ENCODE peak calls at places on chromosomes 16 and 17, in eight cellular contexts. V, S, N, T, A, Y, U and K are unnamed samples.

GRCh38 chr16:86324320-86324719 is 186.0 kb upstream of the FOXF1 start:
- DNase-seq in S (no peak), U (no peak), T (no peak), Y (no peak), V (no peak), A (no peak), N (no peak), K (no peak)

GRCh38 chr16:85678821-85679220 is 9.9 kb downstream of the GINS2 start:
- DNase-seq in U (no peak), S (no peak), N (no peak), A (no peak), T (no peak), V (no peak), Y (no peak), K (no peak)

GRCh38 chr17:31469959-31470358 is 78.5 kb downstream of the RAB11FIP4 start:
- DNase-seq in A (no peak), V (no peak), N (no peak), S (no peak), Y (no peak), U (no peak), T (no peak), K (no peak)

GRCh38 chr17:40564195-40564882 is 933 bp downstream of the CCR7 start:
- DNase-seq in N (no peak), U (no peak), Y (no peak), T (no peak), S (no peak), A (no peak), V (no peak), K (no peak)

GRCh38 chr16:14562691-14563491 is 67.2 kb downstream of the PARN start:
- DNase-seq in T (peak), U (no peak), N (peak), V (peak), Y (no peak), S (peak), A (no peak), K (peak)

GRCh38 chr16:54493076-54493475 is 206.5 kb upstream of the IRX3 start:
- DNase-seq in Y (no peak), A (no peak), V (no peak), N (peak), S (peak), T (peak), U (no peak), K (no peak)

GRCh38 chr16:71474864-71475263 is 12.8 kb upstream of the ZNF23 start:
- DNase-seq in N (peak), A (no peak), T (peak), V (no peak), U (peak), Y (no peak), S (peak), K (peak)

GRCh38 chr16:12590963-12591362 is 212.7 kb downstream of the CPPED1 start:
- DNase-seq in V (no peak), T (no peak), S (no peak), N (no peak), A (no peak), U (no peak), Y (no peak), K (no peak)

DNA sequence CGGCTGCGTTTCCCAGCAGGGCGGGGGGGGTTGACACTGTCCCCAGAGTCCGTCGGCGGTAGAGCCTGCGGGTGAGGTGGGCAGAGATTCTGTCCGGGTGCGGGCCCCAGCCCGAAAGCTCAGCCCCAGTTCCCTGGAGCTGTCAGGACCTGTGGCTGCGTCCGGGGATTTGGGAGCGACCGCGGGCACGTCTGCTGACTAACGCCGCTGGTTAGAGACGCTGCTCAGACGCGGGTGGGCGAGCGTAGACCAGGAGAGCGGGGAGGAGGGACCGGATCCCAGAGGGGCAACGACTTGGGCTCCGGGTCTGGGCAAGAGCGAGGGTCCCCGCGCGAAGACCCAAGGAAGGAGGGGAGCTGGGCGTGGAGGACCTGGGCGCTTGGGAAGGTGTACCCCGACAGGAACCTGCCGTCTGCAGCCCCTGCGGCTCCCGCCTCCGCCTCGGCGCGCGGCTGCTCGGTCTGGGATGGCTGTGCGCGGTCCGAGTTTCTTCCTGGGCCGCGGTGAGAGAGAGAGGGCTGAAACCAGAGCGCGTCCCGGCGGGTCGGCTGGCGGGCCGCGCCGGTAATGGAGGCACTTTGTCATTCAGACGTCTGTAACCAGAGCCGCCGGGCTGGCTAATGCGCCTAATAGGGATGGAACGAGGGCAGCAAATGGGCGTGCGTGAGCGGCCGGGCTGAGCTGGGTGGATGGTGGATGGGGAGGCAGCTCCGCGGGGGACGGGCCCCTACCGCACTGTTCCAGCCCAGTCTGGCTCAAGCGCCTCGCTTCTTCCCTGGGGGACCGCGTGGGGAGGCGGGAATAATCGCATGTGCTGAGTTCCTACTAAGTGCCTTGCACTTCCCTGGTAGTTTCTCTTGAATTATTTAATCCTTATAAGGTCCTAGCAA is 2.3 kb downstream of the NGFR start:
- DNase-seq in S (no peak), Y (no peak), T (peak), N (peak), V (peak), A (peak), U (no peak), K (peak)
- H3K4me3 ChIP-seq in S (no peak), Y (peak), T (no peak), N (peak), V (peak), A (peak), U (peak), K (peak)

GRCh38 chr17:55746466-55746865 is 4.4 kb upstream of the PCTP start:
- DNase-seq in Y (no peak), T (no peak), N (no peak), V (no peak), S (no peak), U (no peak), A (no peak), K (no peak)

GRCh38 chr17:55749985-55750384 is 866 bp upstream of the PCTP start:
- DNase-seq in S (no peak), N (no peak), Y (no peak), U (no peak), A (no peak), V (no peak), T (no peak), K (no peak)

GRCh38 chr17:55747209-55747608 is 3.6 kb upstream of the PCTP start:
- DNase-seq in U (no peak), V (no peak), A (no peak), N (no peak), T (no peak), Y (no peak), S (no peak), K (no peak)

GRCh38 chr17:55751720-55752250 is 934 bp downstream of the PCTP start:
- DNase-seq in S (no peak), V (no peak), N (no peak), U (no peak), Y (no peak), T (no peak), A (no peak), K (peak)

GRCh38 chr17:55750750-55751641 is at the start of gene PCTP:
- DNase-seq in U (peak), A (peak), N (peak), S (peak), Y (peak), T (peak), V (peak), K (peak)
- TF ChIP-seq CTCF in U (peak), A (peak), N (peak), S (peak), Y (peak), T (peak), V (peak), K (peak)

GRCh38 chr17:68953340-68953997 is 1.7 kb downstream of the ABCA8 start:
- DNase-seq in S (peak), Y (no peak), N (no peak), U (no peak), T (no peak), V (no peak), A (no peak), K (no peak)
- H3K4me3 ChIP-seq in S (peak), Y (peak), N (no peak), U (peak), T (no peak), V (no peak), A (peak), K (no peak)

GRCh38 chr16:68367034-68367433 is 56.2 kb downstream of the PRMT7 start:
- DNase-seq in U (no peak), V (no peak), Y (no peak), T (peak), A (no peak), N (peak), S (peak), K (peak)
- TF ChIP-seq CTCF in U (no peak), V (peak), Y (peak), T (peak), A (peak), N (peak), S (peak), K (peak)

GRCh38 chr16:72848759-72849664 is 198.9 kb downstream of the ZFHX3 start:
- DNase-seq in A (peak), V (peak), S (peak), Y (no peak), T (peak), U (peak), N (peak), K (peak)
- H3K4me3 ChIP-seq in A (peak), V (no peak), S (no peak), Y (peak), T (no peak), U (no peak), N (no peak), K (no peak)

DNA sequence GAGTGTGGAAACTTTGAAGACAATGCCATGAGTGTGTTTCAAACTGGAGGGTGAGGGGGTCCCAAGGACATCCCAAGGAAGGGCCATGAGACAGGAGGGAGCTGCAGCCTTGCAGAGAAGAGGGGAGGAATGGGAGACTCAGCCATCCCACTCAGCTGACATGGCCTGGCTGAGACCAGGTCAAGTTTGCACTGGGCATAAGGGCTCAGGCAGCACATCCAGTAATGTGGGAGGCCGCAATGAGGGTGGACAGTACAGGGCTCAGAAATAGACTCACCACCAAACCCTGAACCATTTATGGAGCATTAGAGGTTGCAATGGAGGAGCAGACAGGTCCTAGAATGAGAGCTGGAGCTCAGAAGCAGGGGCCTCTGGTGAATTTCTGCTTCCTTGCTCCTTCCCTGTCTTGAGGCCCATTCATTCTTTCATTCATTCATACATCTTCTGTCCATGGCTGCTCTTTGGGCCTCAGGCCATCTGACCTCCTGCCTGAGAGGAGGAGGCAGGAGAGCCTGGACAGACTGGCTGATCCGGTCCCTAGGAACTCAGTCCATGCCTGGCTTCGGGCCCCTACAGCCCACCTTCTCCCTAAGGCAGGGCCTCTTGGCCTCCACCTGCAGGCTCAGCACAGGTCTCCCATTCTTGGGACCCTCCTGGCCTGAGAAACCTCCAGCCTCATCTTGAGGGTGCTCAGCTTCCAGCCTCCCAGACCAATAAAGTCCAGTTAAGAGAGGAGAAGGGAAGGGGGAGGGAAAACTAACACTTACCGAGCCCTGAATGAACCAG is 70.5 kb upstream of the CDH5 start:
- DNase-seq in A (no peak), V (no peak), T (no peak), U (no peak), S (no peak), N (no peak), Y (no peak), K (no peak)
- TF ChIP-seq CTCF in A (no peak), V (no peak), T (no peak), U (no peak), S (no peak), N (no peak), Y (no peak), K (no peak)

GRCh38 chr16:27851586-27851985 is 211.9 kb downstream of the GSG1L start:
- DNase-seq in A (no peak), N (no peak), S (no peak), V (no peak), U (no peak), T (no peak), Y (no peak), K (no peak)

GRCh38 chr16:27852116-27852515 is 211.4 kb downstream of the GSG1L start:
- DNase-seq in T (no peak), N (no peak), V (no peak), A (no peak), Y (no peak), U (no peak), S (no peak), K (no peak)

GRCh38 chr16:27852681-27853080 is 210.8 kb downstream of the GSG1L start:
- DNase-seq in N (no peak), A (no peak), S (no peak), U (no peak), Y (no peak), T (no peak), V (no peak), K (no peak)

GRCh38 chr16:27853651-27854050 is 209.9 kb downstream of the GSG1L start:
- DNase-seq in N (no peak), V (no peak), A (no peak), U (no peak), S (no peak), T (no peak), Y (no peak), K (no peak)

DNA sequence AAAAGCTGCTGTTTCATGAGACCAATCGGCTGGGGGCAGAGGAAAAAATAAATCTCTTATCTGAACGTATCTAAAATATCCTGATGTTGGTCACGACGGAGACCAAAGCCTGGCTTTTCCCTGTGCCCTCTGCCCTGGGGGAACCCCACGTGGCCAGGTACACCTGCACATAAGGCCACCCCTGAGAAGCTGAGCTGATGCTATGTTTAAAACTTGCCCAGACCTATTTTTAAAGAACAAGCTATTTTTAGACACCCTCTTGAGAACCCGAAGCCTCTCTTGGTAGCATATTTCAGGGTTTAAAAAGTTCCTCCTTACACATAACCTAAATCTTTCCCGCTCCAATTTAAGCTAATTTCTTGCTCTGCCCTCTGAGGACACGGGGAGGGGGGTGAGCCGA is 210.4 kb downstream of the GSG1L start:
- DNase-seq in S (no peak), T (no peak), U (no peak), N (no peak), A (no peak), Y (no peak), V (no peak), K (no peak)
- H3K4me3 ChIP-seq in S (no peak), T (no peak), U (no peak), N (no peak), A (no peak), Y (no peak), V (no peak), K (no peak)

GRCh38 chr17:76268015-76268749 is 3.0 kb downstream of the UBALD2 start:
- DNase-seq in N (peak), Y (no peak), V (peak), T (peak), S (peak), U (peak), A (peak), K (peak)
- TF ChIP-seq CTCF in N (no peak), Y (no peak), V (no peak), T (no peak), S (no peak), U (no peak), A (no peak), K (no peak)